ENCODE peak calls at places on chromosome 20, in five cellular contexts. S is heart left ventricle, R is sigmoid colon, G is esophagus squamous epithelium, A is A549. Z is an unnamed sample. For H3K4me1, the result is how much of the 10 kb centered on the place peaks cover.

GRCh38 chr20:53842301-53843099 is 227.9 kb downstream of the BCAS1 start:
- DNase-seq in G (no peak), R (no peak), S (no peak), A (no peak), Z (no peak)

GRCh38 chr20:23161968-23162696 is 76.0 kb upstream of the CD93 start:
- DNase-seq in R (peak), G (no peak), S (peak), A (no peak), Z (peak)

GRCh38 chr20:34549291-34549928 is 9.1 kb upstream of the MAP1LC3A start:
- DNase-seq in G (no peak), R (no peak), A (no peak), S (no peak), Z (peak)

GRCh38 chr20:45419188-45420091 is 3.5 kb downstream of the PIGT start:
- DNase-seq in R (peak), G (no peak), A (peak), S (peak), Z (peak)

GRCh38 chr20:34102342-34102741 is 9.7 kb downstream of the EIF2S2 start:
- DNase-seq in A (no peak), G (no peak), R (no peak), S (no peak), Z (no peak)

GRCh38 chr20:10644458-10645204 is 29.2 kb downstream of the JAG1 start:
- DNase-seq in R (no peak), A (no peak), G (no peak), S (no peak), Z (no peak)

GRCh38 chr20:44832724-44833123 is 22.4 kb upstream of the RIMS4 start:
- DNase-seq in G (no peak), R (no peak), A (no peak), S (peak), Z (no peak)

GRCh38 chr20:11331096-11331495 is 586.6 kb upstream of the BTBD3 start:
- DNase-seq in S (no peak), G (no peak), A (no peak), R (no peak), Z (no peak)

GRCh38 chr20:40494238-40494637 is 194.8 kb downstream of the MAFB start:
- DNase-seq in S (peak), G (no peak), A (no peak), R (peak), Z (peak)

GRCh38 chr20:13017235-13017634 is 8.5 kb downstream of the SPTLC3 start:
- DNase-seq in G (no peak), R (no peak), S (no peak), A (no peak), Z (no peak)

GRCh38 chr20:63530788-63531160 is 6.4 kb downstream of the PTK6 start:
- DNase-seq in A (no peak), G (no peak), R (no peak), S (no peak), Z (no peak)

GRCh38 chr20:41174782-41175181 is 37.4 kb downstream of the PLCG1 start:
- DNase-seq in A (no peak), R (no peak), S (peak), G (no peak), Z (peak)

GRCh38 chr20:14997791-14998190 is 660.4 kb upstream of the FLRT3 start:
- DNase-seq in G (no peak), R (no peak), S (no peak), A (no peak), Z (no peak)

GRCh38 chr20:14478126-14478525 is 140.7 kb upstream of the FLRT3 start:
- DNase-seq in G (no peak), R (no peak), S (no peak), A (no peak), Z (no peak)

GRCh38 chr20:35320396-35321126 is 28.3 kb upstream of the FAM83C start:
- DNase-seq in G (no peak), R (no peak), S (no peak), A (no peak), Z (no peak)

GRCh38 chr20:10618611-10619245 is 55.1 kb downstream of the JAG1 start:
- DNase-seq in S (no peak), A (no peak), G (no peak), R (no peak), Z (no peak)

GRCh38 chr20:5024103-5024502 is 22.8 kb upstream of the SLC23A2 start:
- DNase-seq in A (no peak), G (no peak), R (no peak), S (no peak), Z (no peak)

GRCh38 chr20:51350941-51351631 is 191.4 kb downstream of the NFATC2 start:
- DNase-seq in S (no peak), R (peak), G (no peak), A (no peak), Z (no peak)

GRCh38 chr20:54076259-54076658 is 5.9 kb upstream of the BCAS1 start:
- DNase-seq in G (no peak), A (no peak), S (no peak), R (no peak), Z (no peak)

GRCh38 chr20:37907677-37908397 is 4.9 kb downstream of the VSTM2L start:
- DNase-seq in R (no peak), A (peak), G (no peak), S (no peak), Z (no peak)

GRCh38 chr20:23404196-23404595 is 17.1 kb downstream of the NAPB start:
- DNase-seq in A (no peak), S (no peak), R (no peak), G (no peak), Z (no peak)

GRCh38 chr20:31720486-31721407 is 1.9 kb downstream of the BCL2L1 start:
- DNase-seq in G (no peak), S (no peak), A (no peak), R (no peak), Z (no peak)

GRCh38 chr20:58976095-58976730 is 4.8 kb upstream of the NELFCD start:
- DNase-seq in R (no peak), G (no peak), A (no peak), S (no peak), Z (no peak)

GRCh38 chr20:32437391-32438074 is 79.4 kb downstream of the ASXL1 start:
- DNase-seq in S (no peak), R (no peak), A (peak), G (no peak), Z (no peak)

GRCh38 chr20:32130352-32130751 is 20.8 kb downstream of the TM9SF4 start:
- DNase-seq in G (no peak), R (peak), A (no peak), S (no peak), Z (no peak)

GRCh38 chr20:1735417-1736089 is 78.0 kb upstream of the SIRPG start:
- DNase-seq in G (no peak), A (no peak), R (no peak), S (no peak), Z (no peak)

GRCh38 chr20:36812601-36813000 is 39.0 kb upstream of the DSN1 start:
- DNase-seq in R (no peak), A (no peak), S (no peak), G (no peak), Z (no peak)
- H3K27ac ChIP-seq in R (no peak), A (no peak), S (no peak), G (peak), Z (no peak)

GRCh38 chr20:3804254-3804751 is 8.2 kb downstream of the CDC25B start:
- DNase-seq in R (no peak), A (no peak), G (no peak), S (peak), Z (peak)
- H3K4me1 ChIP-seq in R (half or more), A (half or more), G (half or more), S (under half), Z (under half)

GRCh38 chr20:57268399-57269076 is 2.1 kb upstream of the BMP7 start:
- DNase-seq in A (no peak), R (no peak), G (no peak), S (no peak), Z (no peak)

GRCh38 chr20:57269148-57269984 is 2.9 kb upstream of the BMP7 start:
- DNase-seq in A (no peak), R (no peak), S (no peak), G (no peak), Z (no peak)

GRCh38 chr20:57272883-57273282 is 6.4 kb upstream of the BMP7 start:
- DNase-seq in A (no peak), R (no peak), G (no peak), S (no peak), Z (no peak)

GRCh38 chr20:57267158-57267821 is 849 bp upstream of the BMP7 start:
- DNase-seq in S (no peak), A (no peak), R (no peak), G (no peak), Z (no peak)

DNA sequence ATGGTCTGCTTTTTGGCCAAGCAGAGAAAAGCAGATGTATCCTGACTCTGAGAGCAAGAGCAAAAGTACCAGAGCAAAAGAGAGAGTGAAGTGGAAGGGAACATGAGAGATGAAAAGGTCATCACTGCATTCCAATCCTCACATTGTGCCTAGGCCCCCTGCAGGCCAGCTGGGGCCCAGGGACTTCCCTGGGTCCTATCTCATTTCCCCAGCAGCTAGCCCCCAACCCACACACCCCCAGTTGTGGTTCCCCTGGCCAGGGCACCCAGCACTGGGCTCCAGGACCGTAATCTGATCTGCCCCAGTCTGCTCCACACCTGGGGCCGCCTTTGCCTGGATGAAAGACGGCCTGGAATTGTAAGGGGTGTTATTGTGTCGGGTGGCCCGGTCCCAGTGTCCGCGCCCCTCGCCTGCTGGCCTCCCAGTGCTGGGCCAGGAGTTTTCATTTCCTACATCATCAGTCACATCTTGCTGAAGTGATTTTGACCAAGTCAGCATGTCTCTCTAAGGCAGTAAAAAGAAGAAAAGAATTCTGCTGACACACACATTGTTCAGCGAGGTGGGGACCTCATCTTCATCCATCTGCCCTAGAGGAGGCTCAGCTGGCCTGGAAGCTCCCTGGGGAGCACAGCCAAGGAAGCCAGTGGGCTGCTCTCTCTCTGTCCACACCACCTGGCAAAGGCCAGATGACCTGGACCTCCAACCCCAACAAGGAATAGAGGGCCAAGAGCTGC is 3.9 kb upstream of the BMP7 start:
- DNase-seq in R (no peak), A (no peak), S (no peak), G (no peak), Z (no peak)
- TF ChIP-seq CTCF in R (no peak), A (no peak), S (no peak), G (no peak), Z (no peak)

DNA sequence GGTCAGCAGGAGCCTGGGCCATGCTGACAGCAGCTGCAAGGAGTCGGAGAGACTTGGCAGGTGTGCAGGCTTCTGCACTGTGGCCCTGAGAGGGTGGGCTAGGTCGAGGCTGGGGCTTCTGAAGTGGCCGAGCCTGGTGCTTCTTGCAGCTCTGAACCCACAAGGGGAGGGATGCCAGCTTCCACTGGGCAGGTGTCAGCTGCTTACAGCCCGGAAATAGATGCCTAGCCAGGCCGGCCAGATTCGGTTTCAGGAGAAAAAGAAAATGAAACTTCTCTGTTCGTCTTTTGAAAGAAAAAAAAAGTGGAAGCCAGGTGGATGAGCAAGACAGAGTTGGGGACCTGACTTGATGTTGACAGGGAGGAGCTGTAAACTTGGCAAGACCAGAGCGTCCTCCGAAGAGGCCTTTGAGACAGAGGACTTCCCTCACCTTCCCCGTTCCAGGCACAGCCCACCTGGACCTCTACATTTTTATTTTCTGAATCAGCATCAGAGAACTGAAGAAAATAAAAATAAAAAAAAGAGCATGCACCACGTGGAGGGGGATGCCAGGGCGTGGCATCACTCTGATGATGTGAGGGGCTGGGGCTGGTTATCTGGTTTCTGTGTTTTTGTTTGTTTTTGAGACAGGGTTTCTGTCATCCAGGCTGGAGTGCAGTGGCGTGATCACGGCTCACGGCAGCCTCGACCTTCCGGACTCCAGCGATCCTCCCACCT is at the start of gene ZBP1:
- DNase-seq in G (no peak), R (no peak), A (no peak), S (no peak), Z (no peak)
- H3K27ac ChIP-seq in G (peak), R (no peak), A (peak), S (no peak), Z (no peak)

GRCh38 chr20:50115041-50115512 is 2.1 kb upstream of the UBE2V1 start:
- DNase-seq in S (no peak), R (no peak), A (no peak), G (no peak), Z (no peak)

GRCh38 chr20:50113420-50114224 is 672 bp upstream of the UBE2V1 start:
- DNase-seq in A (no peak), G (no peak), R (no peak), S (no peak), Z (no peak)

GRCh38 chr20:50111829-50112495 is 988 bp downstream of the UBE2V1 start:
- DNase-seq in R (no peak), G (no peak), A (no peak), S (no peak), Z (no peak)

GRCh38 chr20:50111120-50111828 is 1.7 kb downstream of the UBE2V1 start:
- DNase-seq in A (no peak), R (no peak), S (no peak), G (no peak), Z (no peak)

GRCh38 chr20:50112512-50113419 is at the start of gene UBE2V1:
- DNase-seq in A (peak), G (peak), S (peak), R (peak), Z (peak)
- H3K4me1 ChIP-seq in A (half or more), G (half or more), S (under half), R (half or more), Z (under half)

Z was measured in lung.